ENCODE peak calls at places on chromosomes 13 and 19, in four cellular contexts. One of them, this sample, is unnamed.
A peak's percentile ranks its signal among the peaks of the same experiment; 100 is the strongest.

GRCh38 chr19:19422156-19422555 is 16.7 kb downstream of the GATAD2A start:
- DNase-seq in body of pancreas: no peak
- DNase-seq in dorsolateral prefrontal cortex: no peak
- DNase-seq in H1: no peak
- DNase-seq in this sample: no peak

GRCh38 chr19:50008532-50008931 is 16.6 kb downstream of the VRK3 start:
- DNase-seq in H1: no peak
- DNase-seq in dorsolateral prefrontal cortex: no peak
- DNase-seq in body of pancreas: peak; percentile 26
- DNase-seq in this sample: no peak

GRCh38 chr19:31253816-31254551 is 95.3 kb downstream of the TSHZ3 start:
- DNase-seq in body of pancreas: peak; percentile 23
- DNase-seq in H1: no peak
- DNase-seq in dorsolateral prefrontal cortex: no peak
- DNase-seq in this sample: peak; percentile 47

GRCh38 chr19:44799627-44800257 is 9.2 kb upstream of the BCAM start:
- DNase-seq in dorsolateral prefrontal cortex: no peak
- DNase-seq in body of pancreas: no peak
- DNase-seq in H1: no peak
- DNase-seq in this sample: no peak

GRCh38 chr19:5090780-5091575 is 122.1 kb downstream of the KDM4B start:
- DNase-seq in H1: no peak
- DNase-seq in body of pancreas: peak; percentile 42
- DNase-seq in dorsolateral prefrontal cortex: peak; percentile 66
- DNase-seq in this sample: peak; percentile 12

GRCh38 chr19:3982701-3983541 is 2.3 kb downstream of the EEF2 start:
- DNase-seq in H1: no peak
- DNase-seq in body of pancreas: no peak
- DNase-seq in dorsolateral prefrontal cortex: no peak
- DNase-seq in this sample: peak; percentile 57

GRCh38 chr19:33978286-33978685 is 181.6 kb downstream of the KCTD15 start:
- DNase-seq in H1: no peak
- DNase-seq in dorsolateral prefrontal cortex: no peak
- DNase-seq in body of pancreas: no peak
- DNase-seq in this sample: no peak

GRCh38 chr19:46014534-46014933 is 8.3 kb downstream of the PGLYRP1 start:
- DNase-seq in H1: no peak
- DNase-seq in body of pancreas: no peak
- DNase-seq in dorsolateral prefrontal cortex: no peak
- DNase-seq in this sample: no peak

GRCh38 chr19:50414850-50415660 is 3.7 kb upstream of the SPIB start:
- DNase-seq in dorsolateral prefrontal cortex: peak; percentile 64
- DNase-seq in H1: peak; percentile 79
- DNase-seq in body of pancreas: peak; percentile 77
- DNase-seq in this sample: peak; percentile 12

GRCh38 chr13:79423340-79423739 is 17.3 kb upstream of the RBM26 start:
- DNase-seq in body of pancreas: no peak
- DNase-seq in dorsolateral prefrontal cortex: no peak
- DNase-seq in H1: no peak
- DNase-seq in this sample: no peak

GRCh38 chr13:75724742-75725504 is 88.8 kb downstream of the LMO7 start:
- DNase-seq in body of pancreas: no peak
- DNase-seq in dorsolateral prefrontal cortex: no peak
- DNase-seq in H1: no peak
- DNase-seq in this sample: no peak

DNA sequence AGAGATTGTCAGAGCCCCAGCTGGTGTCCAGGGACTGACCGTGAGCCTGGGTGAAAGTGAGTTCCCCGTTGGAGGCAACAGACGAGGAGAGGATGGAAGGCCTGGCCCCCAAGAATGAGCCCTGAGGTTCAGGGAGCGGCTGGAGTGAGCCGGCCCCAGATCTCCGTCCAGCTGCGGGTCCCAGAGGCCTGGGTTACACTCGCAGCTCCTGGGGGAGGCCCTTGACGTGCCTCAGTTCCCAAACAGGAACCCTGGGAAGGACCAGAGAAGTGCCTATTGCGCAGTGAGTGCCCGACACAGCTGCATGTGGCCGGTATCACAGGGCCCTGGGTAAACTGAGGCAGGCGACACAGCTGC is 1.1 kb upstream of the ELANE start:
- DNase-seq in H1: no peak
- DNase-seq in dorsolateral prefrontal cortex: no peak
- DNase-seq in body of pancreas: no peak
- DNase-seq in this sample: no peak
- H3K27ac ChIP-seq in H1: no peak overlapping the region
- H3K27ac ChIP-seq in dorsolateral prefrontal cortex: no peak overlapping the region
- H3K27ac ChIP-seq in body of pancreas: peak overlapping the region; percentile 33
- H3K27ac ChIP-seq in this sample: no peak overlapping the region

GRCh38 chr13:105979586-105979985 is 555.9 kb downstream of the EFNB2 start:
- DNase-seq in H1: no peak
- DNase-seq in dorsolateral prefrontal cortex: no peak
- DNase-seq in body of pancreas: peak; percentile 63
- DNase-seq in this sample: no peak

GRCh38 chr13:105984236-105984635 is 551.2 kb downstream of the EFNB2 start:
- DNase-seq in dorsolateral prefrontal cortex: no peak
- DNase-seq in H1: no peak
- DNase-seq in body of pancreas: no peak
- DNase-seq in this sample: no peak

GRCh38 chr13:105979131-105979530 is 556.3 kb downstream of the EFNB2 start:
- DNase-seq in body of pancreas: no peak
- DNase-seq in dorsolateral prefrontal cortex: no peak
- DNase-seq in H1: no peak
- DNase-seq in this sample: no peak

DNA sequence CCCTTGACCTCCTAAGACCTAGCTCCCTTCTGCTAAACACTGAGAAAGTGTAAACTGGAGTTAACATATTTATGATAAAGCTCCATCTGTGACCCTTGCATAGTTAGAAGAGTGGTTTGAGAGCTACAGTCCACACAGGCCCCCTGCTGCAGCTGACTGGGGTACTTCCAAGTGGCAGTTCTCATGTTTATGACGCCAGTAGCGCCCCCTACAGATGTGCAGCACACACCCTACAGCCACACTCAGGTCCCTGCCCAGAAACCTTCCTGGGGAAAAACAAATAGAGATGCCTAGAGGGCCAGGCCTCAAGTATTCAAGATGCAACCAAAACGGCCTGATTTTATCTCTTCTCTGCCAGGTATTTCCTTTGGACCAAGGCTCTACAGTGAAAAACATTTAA is 553.2 kb downstream of the EFNB2 start:
- DNase-seq in body of pancreas: no peak
- DNase-seq in H1: no peak
- DNase-seq in dorsolateral prefrontal cortex: no peak
- DNase-seq in this sample: no peak
- TF ChIP-seq CTCF in body of pancreas: no peak
- TF ChIP-seq CTCF in H1: peak; percentile 59
- TF ChIP-seq CTCF in dorsolateral prefrontal cortex: no peak
- TF ChIP-seq CTCF in this sample: no peak

DNA sequence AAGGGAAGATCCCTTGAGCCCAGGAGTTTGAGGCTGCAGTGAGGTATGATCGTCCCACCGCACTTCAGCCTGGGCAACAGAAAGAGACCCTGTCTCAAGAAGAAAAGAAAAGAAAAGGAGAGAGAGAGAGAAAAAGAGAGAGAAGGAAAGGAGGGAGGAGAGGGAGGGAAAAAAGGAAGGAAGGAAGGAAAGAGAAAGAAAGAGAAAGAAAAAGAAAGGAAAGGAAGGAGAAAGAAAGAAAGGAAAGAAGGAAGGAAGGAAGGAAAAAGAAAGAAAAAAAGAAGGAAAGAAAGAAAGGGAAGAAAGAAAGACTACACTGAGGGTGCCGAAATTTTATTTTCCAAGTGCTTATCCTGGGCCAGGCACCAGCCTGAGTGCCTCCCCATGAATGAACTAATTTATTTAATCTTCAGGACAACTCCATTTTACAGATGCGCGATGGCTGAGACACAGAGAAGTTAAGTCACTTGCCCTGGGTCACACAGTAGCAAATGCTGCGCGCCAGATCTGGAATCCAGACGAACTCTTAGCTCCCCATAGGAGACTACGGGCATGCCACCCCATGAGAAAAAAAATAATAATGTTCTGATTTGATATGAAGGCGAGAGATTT is 2.7 kb downstream of the CDC42EP5 start:
- DNase-seq in H1: no peak
- DNase-seq in dorsolateral prefrontal cortex: no peak
- DNase-seq in body of pancreas: no peak
- DNase-seq in this sample: no peak
- H3K27ac ChIP-seq in H1: no peak overlapping the region
- H3K27ac ChIP-seq in dorsolateral prefrontal cortex: no peak overlapping the region
- H3K27ac ChIP-seq in body of pancreas: peak overlapping the region; percentile 52
- H3K27ac ChIP-seq in this sample: no peak overlapping the region

DNA sequence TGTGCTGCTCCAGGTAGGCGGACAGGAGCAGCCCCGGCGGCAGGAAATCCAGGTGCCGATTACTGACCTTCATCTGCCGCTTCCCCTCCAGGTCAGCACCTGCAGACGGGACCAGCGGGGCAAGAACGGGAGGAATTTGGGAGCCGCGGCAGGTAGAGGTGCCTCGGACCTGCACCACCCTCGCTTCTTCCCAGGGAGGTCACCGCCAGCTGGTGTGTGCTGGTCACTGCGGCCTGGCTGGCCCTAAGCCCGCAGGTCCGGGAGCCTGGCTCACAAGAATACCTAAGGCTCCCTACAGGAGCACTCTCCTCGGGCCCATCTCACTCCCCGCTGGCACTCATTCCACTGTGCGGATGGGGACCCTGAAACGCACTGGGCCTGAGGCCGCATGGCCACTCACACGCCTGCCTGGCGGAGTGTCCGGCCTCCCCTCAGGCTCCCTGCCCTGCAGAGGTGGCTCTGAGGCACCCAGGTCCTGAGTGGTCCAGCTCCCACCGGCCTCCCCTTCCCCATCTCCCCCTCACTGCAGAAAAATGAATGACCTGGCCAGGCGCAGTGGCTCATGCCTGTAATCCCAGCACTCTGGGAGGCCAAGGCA is 4.3 kb downstream of the RNU6-9 start:
- DNase-seq in dorsolateral prefrontal cortex: no peak
- DNase-seq in H1: no peak
- DNase-seq in body of pancreas: no peak
- DNase-seq in this sample: no peak
- TF ChIP-seq CTCF in dorsolateral prefrontal cortex: no peak
- TF ChIP-seq CTCF in H1: peak; percentile 49
- TF ChIP-seq CTCF in body of pancreas: no peak
- TF ChIP-seq CTCF in this sample: no peak

GRCh38 chr19:48836089-48837017 is at the start of gene HSD17B14:
- DNase-seq in H1: peak; percentile 64
- DNase-seq in dorsolateral prefrontal cortex: peak; percentile 12
- DNase-seq in body of pancreas: peak; percentile 23
- DNase-seq in this sample: peak; percentile 59

GRCh38 chr19:48837586-48838191 is 1.4 kb upstream of the HSD17B14 start:
- DNase-seq in body of pancreas: no peak
- DNase-seq in H1: no peak
- DNase-seq in dorsolateral prefrontal cortex: no peak
- DNase-seq in this sample: no peak

GRCh38 chr19:48837081-48837524 is 812 bp upstream of the HSD17B14 start:
- DNase-seq in body of pancreas: peak; percentile 62
- DNase-seq in dorsolateral prefrontal cortex: peak; percentile 89
- DNase-seq in H1: peak; percentile 74
- DNase-seq in this sample: peak; percentile 82

GRCh38 chr19:48833977-48834376 is 2.3 kb downstream of the HSD17B14 start:
- DNase-seq in H1: no peak
- DNase-seq in body of pancreas: no peak
- DNase-seq in dorsolateral prefrontal cortex: no peak
- DNase-seq in this sample: no peak

DNA sequence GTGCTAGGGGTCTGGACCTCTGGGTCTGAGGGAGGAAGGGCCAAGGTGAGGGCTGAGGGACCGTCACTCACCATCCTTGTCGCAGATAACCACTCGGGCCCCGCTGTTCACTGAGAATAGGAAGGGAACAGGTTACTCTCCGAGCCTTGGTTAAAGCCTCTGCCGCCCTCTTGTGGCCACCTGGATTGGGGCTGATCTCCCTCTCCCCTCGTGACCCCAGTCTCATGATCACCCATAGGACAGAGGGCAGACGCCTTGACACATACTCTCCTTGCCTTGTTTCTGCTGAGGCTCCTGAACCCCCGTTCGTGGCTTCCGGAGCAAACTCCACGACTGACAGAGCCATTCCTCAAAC is 580 bp downstream of the HSD17B14 start:
- DNase-seq in H1: peak; percentile 78
- DNase-seq in body of pancreas: peak; percentile 98
- DNase-seq in dorsolateral prefrontal cortex: peak; percentile 96
- DNase-seq in this sample: peak; percentile 50
- H3K27ac ChIP-seq in H1: no peak overlapping the region
- H3K27ac ChIP-seq in body of pancreas: no peak overlapping the region
- H3K27ac ChIP-seq in dorsolateral prefrontal cortex: peak overlapping the region; percentile 82
- H3K27ac ChIP-seq in this sample: peak overlapping the region; percentile 20

This sample was measured in astrocyte.